ENCODE peak calls at places on chromosomes 16 and 17, in five cellular contexts. W is H1, I is HCT116, L is sigmoid colon, A is upper lobe of left lung. R is an unnamed sample.

GRCh38 chr16:14077918-14078317 is 6.8 kb downstream of the MRTFB start:
- DNase-seq in W (no peak), I (no peak), L (no peak), A (no peak), R (no peak)

GRCh38 chr16:4212207-4212933 is 29.5 kb downstream of the SRL start:
- DNase-seq in W (no peak), I (no peak), L (no peak), A (peak; percentile 73), R (no peak)

GRCh38 chr16:75485230-75486013 is 9.8 kb downstream of the CHST6 start:
- DNase-seq in W (no peak), I (no peak), L (no peak), A (no peak), R (no peak)

GRCh38 chr17:63954402-63955063 is 18.2 kb downstream of the SCN4A start:
- DNase-seq in W (no peak), I (no peak), L (no peak), A (no peak), R (peak; percentile 61)

GRCh38 chr16:54934536-54935410 is 4.1 kb downstream of the IRX5 start:
- DNase-seq in W (no peak), I (no peak), L (no peak), A (peak; percentile 82), R (no peak)

GRCh38 chr16:85438981-85439639 is 174.0 kb upstream of the GSE1 start:
- DNase-seq in W (no peak), I (no peak), L (no peak), A (no peak), R (no peak)

GRCh38 chr17:62892870-62893338 is 73.1 kb upstream of the TANC2 start:
- DNase-seq in W (no peak), I (no peak), L (peak; percentile 72), A (no peak), R (no peak)

GRCh38 chr17:51541215-51541614 is 280.9 kb downstream of the UTP18 start:
- DNase-seq in W (no peak), I (no peak), L (no peak), A (no peak), R (no peak)

GRCh38 chr16:10976663-10977062 is 32.3 kb downstream of the CLEC16A start:
- DNase-seq in W (no peak), I (no peak), L (peak; percentile 28), A (no peak), R (no peak)

GRCh38 chr16:59527206-59527997 is 793.3 kb upstream of the GOT2 start:
- DNase-seq in W (no peak), I (no peak), L (no peak), A (no peak), R (no peak)

GRCh38 chr17:77889866-77890760 is 68.4 kb upstream of the TNRC6C start:
- DNase-seq in W (no peak), I (no peak), L (peak; percentile 52), A (no peak), R (no peak)

GRCh38 chr16:84742561-84743200 is 42.9 kb downstream of the USP10 start:
- DNase-seq in W (no peak), I (no peak), L (no peak), A (no peak), R (no peak)

GRCh38 chr17:43830510-43831145 is 2.3 kb downstream of the MPP3 start:
- DNase-seq in W (no peak), I (no peak), L (no peak), A (no peak), R (no peak)

GRCh38 chr16:54361246-54361645 is 74.7 kb upstream of the IRX3 start:
- DNase-seq in W (no peak), I (no peak), L (no peak), A (no peak), R (no peak)

GRCh38 chr16:57536306-57537193 is at the start of gene CCDC102A:
- DNase-seq in W (no peak), I (no peak), L (no peak), A (no peak), R (no peak)

GRCh38 chr17:74646231-74646630 is 22.7 kb upstream of the CD300E start:
- DNase-seq in W (no peak), I (peak; percentile 54), L (no peak), A (no peak), R (no peak)

GRCh38 chr16:1042776-1043349 is 29.7 kb upstream of the SSTR5 start:
- DNase-seq in W (no peak), I (no peak), L (no peak), A (peak; percentile 70), R (no peak)

GRCh38 chr16:23215435-23215834 is 32.9 kb downstream of the SCNN1G start:
- DNase-seq in W (no peak), I (no peak), L (no peak), A (no peak), R (no peak)

GRCh38 chr16:89960966-89961365 is 12.4 kb downstream of the DEF8 start:
- DNase-seq in W (no peak), I (no peak), L (no peak), A (no peak), R (no peak)

GRCh38 chr17:83083368-83084201 is 4.2 kb downstream of the METRNL start:
- DNase-seq in W (peak; percentile 56), I (no peak), L (peak; percentile 89), A (peak; percentile 73), R (no peak)

GRCh38 chr17:836154-836553 is 54.0 kb downstream of the MRM3 start:
- DNase-seq in W (no peak), I (no peak), L (no peak), A (no peak), R (no peak)

GRCh38 chr17:830950-831349 is 48.8 kb downstream of the MRM3 start:
- DNase-seq in W (no peak), I (no peak), L (no peak), A (no peak), R (no peak)

GRCh38 chr17:834136-834535 is 52.0 kb downstream of the MRM3 start:
- DNase-seq in W (no peak), I (no peak), L (no peak), A (no peak), R (no peak)

GRCh38 chr17:838486-838885 is 56.3 kb downstream of the MRM3 start:
- DNase-seq in W (no peak), I (no peak), L (no peak), A (no peak), R (no peak)

GRCh38 chr17:835263-835662 is 53.1 kb downstream of the MRM3 start:
- DNase-seq in W (peak; percentile 23), I (no peak), L (peak; percentile 81), A (no peak), R (no peak)
- TF ChIP-seq POLR2AphosphoS5 in W (no peak), I (no peak), L (peak; percentile 46), A (no peak), R (no peak)

GRCh38 chr16:2771496-2772402 is 5.3 kb downstream of the ELOB start:
- DNase-seq in W (no peak), I (no peak), L (no peak), A (no peak), R (no peak)
- TF ChIP-seq POLR2A in W (peak; percentile 70), I (no peak), L (no peak), A (no peak), R (peak; percentile 65)

GRCh38 chr17:20092973-20093626 is 83.9 kb downstream of the SPECC1 start:
- DNase-seq in W (no peak), I (no peak), L (no peak), A (no peak), R (no peak)

GRCh38 chr17:20094777-20095176 is 85.6 kb downstream of the SPECC1 start:
- DNase-seq in W (no peak), I (no peak), L (no peak), A (no peak), R (no peak)

GRCh38 chr17:20089795-20090547 is 80.8 kb downstream of the SPECC1 start:
- DNase-seq in W (no peak), I (no peak), L (no peak), A (no peak), R (peak; percentile 32)

GRCh38 chr17:20091161-20092029 is 82.2 kb downstream of the SPECC1 start:
- DNase-seq in W (no peak), I (no peak), L (no peak), A (no peak), R (no peak)

GRCh38 chr17:20092292-20092867 is 83.2 kb downstream of the SPECC1 start:
- DNase-seq in W (no peak), I (no peak), L (no peak), A (no peak), R (no peak)
- TF ChIP-seq POLR2AphosphoS5 in W (no peak), I (no peak), L (no peak), A (no peak), R (no peak)

GRCh38 chr16:19523559-19524355 is at the start of gene CCP110:
- DNase-seq in W (peak; percentile 69), I (peak; percentile 91), L (peak; percentile 98), A (peak; percentile 96), R (peak; percentile 77)
- TF ChIP-seq POLR2A in W (no peak), I (no peak), L (peak; percentile 61), A (peak; percentile 79), R (peak; percentile 51)

DNA sequence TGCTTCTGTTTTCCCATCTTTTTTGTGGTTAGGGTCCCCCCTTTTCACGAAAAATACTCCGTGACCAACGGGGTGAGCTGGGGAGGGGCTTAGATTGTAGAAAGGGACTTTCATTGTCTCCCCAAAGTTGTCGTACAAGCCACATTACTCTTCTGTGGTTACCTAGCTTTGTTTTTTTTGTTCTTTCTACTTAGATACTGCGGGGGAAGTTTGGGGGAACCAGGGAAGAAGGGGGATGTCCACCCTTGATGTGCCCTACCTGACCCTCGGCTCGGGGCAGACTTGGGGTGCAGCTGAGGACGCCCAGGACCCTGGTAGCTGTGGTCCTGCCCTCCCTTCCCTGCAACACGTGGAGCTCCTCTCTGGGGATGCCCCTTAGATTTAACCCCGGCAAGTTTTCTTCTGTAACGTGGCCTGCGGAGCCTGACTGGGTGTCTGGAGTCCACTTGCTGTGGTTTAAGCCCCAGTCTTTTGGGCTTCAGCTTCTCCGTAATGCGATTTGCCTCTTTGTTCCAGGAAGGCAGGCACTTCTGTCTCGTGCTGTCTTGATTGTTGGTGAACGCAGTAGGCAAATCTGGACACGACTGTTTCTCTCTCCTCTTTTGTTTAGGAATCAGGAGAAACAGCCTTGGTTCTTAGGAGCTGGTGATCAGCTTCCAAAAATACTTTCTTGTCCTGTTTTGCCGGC is 895 bp downstream of the ABCC1 start:
- DNase-seq in W (no peak), I (no peak), L (peak; percentile 80), A (no peak), R (no peak)
- TF ChIP-seq POLR2AphosphoS5 in W (no peak), I (no peak), L (peak; percentile 63), A (no peak), R (peak; percentile 26)

R was measured in GM12891.